ENCODE peak calls at places on chromosomes 2 and 18, in five cellular contexts. L, D, V, E and J are unnamed samples.

GRCh38 chr2:221426929-221427328 is 145.2 kb downstream of the EPHA4 start:
- DNase-seq in L (no peak), D (no peak), E (no peak), V (no peak), J (no peak)

GRCh38 chr2:222318026-222318711 is 19.4 kb upstream of the PAX3 start:
- DNase-seq in V (peak; percentile 90), E (peak; percentile 88), L (peak; percentile 56), D (peak; percentile 78), J (no peak)

GRCh38 chr2:56347881-56348280 is 164.1 kb downstream of the CCDC85A start:
- DNase-seq in E (no peak), V (no peak), L (no peak), D (no peak), J (no peak)

GRCh38 chr2:67135201-67135600 is 261.9 kb upstream of the ETAA1 start:
- DNase-seq in E (no peak), V (no peak), D (no peak), L (no peak), J (no peak)

GRCh38 chr2:186946896-186947467 is 98.0 kb upstream of the ZSWIM2 start:
- DNase-seq in D (no peak), E (no peak), V (peak; percentile 8), L (no peak), J (no peak)

GRCh38 chr2:224570328-224570993 is 14.7 kb downstream of the CUL3 start:
- DNase-seq in V (no peak), E (no peak), L (peak; percentile 47), D (peak; percentile 75), J (no peak)

GRCh38 chr2:16114836-16115235 is 174.5 kb downstream of the MYCN start:
- DNase-seq in V (no peak), E (no peak), L (no peak), D (no peak), J (no peak)

GRCh38 chr2:85524567-85524923 is 14.4 kb upstream of the MAT2A start:
- DNase-seq in D (no peak), E (peak; percentile 62), V (peak; percentile 43), L (no peak), J (no peak)

GRCh38 chr2:714005-714741 is 37.0 kb upstream of the TMEM18 start:
- DNase-seq in E (peak; percentile 6), D (peak; percentile 52), V (peak; percentile 83), L (no peak), J (peak; percentile 56)

GRCh38 chr2:64277101-64277849 is 133.1 kb upstream of the PELI1 start:
- DNase-seq in V (peak; percentile 91), L (peak; percentile 45), D (no peak), E (peak; percentile 59), J (no peak)

DNA sequence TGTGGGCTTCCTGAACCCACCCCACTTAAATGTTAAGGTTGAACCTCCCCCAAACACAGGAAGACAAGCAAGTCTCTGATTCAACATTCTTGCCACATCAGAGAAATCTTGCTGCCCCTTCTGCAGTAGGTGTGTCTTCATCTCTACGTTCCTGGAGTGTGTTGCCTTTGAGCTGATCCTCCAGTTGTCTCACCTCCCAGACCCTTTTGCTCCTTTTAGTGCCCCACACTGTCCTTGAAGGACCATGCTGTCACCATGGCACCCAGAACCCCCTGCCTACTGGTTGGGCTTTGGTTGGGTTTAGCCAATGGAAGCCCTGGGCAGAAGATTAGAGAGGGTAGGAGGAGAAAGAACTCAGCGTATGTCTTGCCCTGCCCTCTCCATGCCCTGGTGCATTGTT is 10.7 kb downstream of the CAB39 start:
- DNase-seq in D (no peak), V (no peak), E (no peak), L (no peak), J (no peak)
- H3K36me3 ChIP-seq in D (peaks cover 5% of the 10 kb centered on the region), V (no peaks in the 10 kb centered on the region), E (peaks cover 11% of the 10 kb centered on the region), L (no peaks in the 10 kb centered on the region), J (peaks cover 32% of the 10 kb centered on the region)

DNA sequence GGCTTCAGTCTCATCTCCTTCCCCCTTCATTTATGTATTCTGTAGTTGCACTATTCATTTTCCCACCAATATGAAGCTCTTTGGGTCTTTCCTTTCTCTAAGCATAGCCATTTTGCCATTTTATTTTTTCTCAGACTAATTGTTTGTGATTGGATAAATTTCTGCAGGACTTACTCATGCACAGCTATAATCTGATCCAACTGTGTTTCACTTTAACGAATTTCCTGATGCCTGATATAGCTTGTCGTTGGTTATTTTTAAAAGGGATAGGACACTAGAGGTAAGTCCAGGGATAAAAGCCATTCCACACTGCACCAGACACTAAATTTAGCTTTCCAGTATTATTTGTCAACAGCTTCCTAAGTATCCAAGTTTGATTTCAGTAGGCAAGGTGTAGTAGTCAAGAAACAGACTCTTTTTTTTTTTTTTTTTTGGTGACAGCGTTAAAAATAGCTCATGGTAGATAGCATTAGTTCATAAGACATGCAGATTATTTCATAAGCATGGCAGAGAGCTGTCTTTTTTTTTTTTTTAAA is 17.4 kb downstream of the ASB18 start:
- DNase-seq in V (no peak), D (no peak), L (no peak), E (no peak), J (no peak)
- H3K4me2 ChIP-seq in V (no peak overlapping the region), D (no peak overlapping the region), L (no peak overlapping the region), E (no peak overlapping the region), J (no peak overlapping the region)

DNA sequence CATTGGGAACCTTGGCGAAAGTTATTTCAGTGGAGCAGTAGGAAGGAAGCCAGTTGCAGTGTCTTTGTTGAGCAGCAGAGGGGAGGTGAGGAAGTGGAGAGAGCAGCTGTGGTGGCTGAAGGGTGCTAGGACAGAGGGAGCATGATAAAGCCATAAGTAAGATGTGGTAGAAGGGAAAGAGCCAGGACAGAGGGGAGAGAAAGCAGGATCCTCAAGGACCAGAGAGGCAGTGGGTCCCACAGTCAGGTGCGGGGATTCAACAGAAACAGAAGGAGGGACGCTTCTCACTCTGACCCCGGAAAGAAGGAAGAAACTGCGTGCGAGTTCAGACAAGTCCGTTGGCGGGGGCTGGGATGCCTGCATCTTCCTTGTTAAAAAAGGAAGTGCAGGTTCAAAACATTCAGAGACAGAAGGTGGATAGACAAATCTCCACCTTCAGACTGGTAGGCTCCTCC is at the start of gene CXCR2:
- DNase-seq in V (peak; percentile 47), L (no peak), E (no peak), D (no peak), J (no peak)
- H3K4me1 ChIP-seq in V (peaks cover 15% of the 10 kb centered on the region), L (no peaks in the 10 kb centered on the region), E (no peaks in the 10 kb centered on the region), D (no peaks in the 10 kb centered on the region), J (peaks cover 12% of the 10 kb centered on the region)

GRCh38 chr18:45860492-45860891 is 35.0 kb downstream of the SIGLEC15 start:
- DNase-seq in L (no peak), E (no peak), V (no peak), D (no peak), J (no peak)
- H3K36me3 ChIP-seq in L (peaks cover 57% of the 10 kb centered on the region), E (peaks cover 13% of the 10 kb centered on the region), V (peaks cover 15% of the 10 kb centered on the region), D (peaks cover 28% of the 10 kb centered on the region), J (peaks cover 92% of the 10 kb centered on the region)